ENCODE peak calls at places on chromosomes 6 and 20, in five cellular contexts. One of them, this sample, is unnamed.

GRCh38 chr6:113690255-113690956 is 166.7 kb upstream of the MARCKS start:
- DNase-seq in NCI-H1092: no peak
- DNase-seq in left lobe of liver: no peak
- DNase-seq in stimulated activated CD4-positive, alpha-beta T cell treated with anti-CD3 and anti-CD28 coated beads, Interleukin-4, amount 100 ng/mL, for 48 hours: no peak
- DNase-seq in Daoy: peak
- DNase-seq in this sample: peak

GRCh38 chr6:34593741-34594140 is 37.6 kb upstream of the SPDEF start:
- DNase-seq in NCI-H1092: no peak
- DNase-seq in left lobe of liver: no peak
- DNase-seq in stimulated activated CD4-positive, alpha-beta T cell treated with anti-CD3 and anti-CD28 coated beads, Interleukin-4, amount 100 ng/mL, for 48 hours: no peak
- DNase-seq in Daoy: no peak
- DNase-seq in this sample: no peak

GRCh38 chr6:83071023-83071422 is 3.6 kb downstream of the DOP1A start:
- DNase-seq in stimulated activated CD4-positive, alpha-beta T cell treated with anti-CD3 and anti-CD28 coated beads, Interleukin-4, amount 100 ng/mL, for 48 hours: no peak
- DNase-seq in left lobe of liver: no peak
- DNase-seq in Daoy: no peak
- DNase-seq in NCI-H1092: no peak
- DNase-seq in this sample: peak

GRCh38 chr6:168948990-168949531 is 304.6 kb downstream of the THBS2 start:
- DNase-seq in Daoy: no peak
- DNase-seq in stimulated activated CD4-positive, alpha-beta T cell treated with anti-CD3 and anti-CD28 coated beads, Interleukin-4, amount 100 ng/mL, for 48 hours: no peak
- DNase-seq in left lobe of liver: no peak
- DNase-seq in NCI-H1092: no peak
- DNase-seq in this sample: no peak

GRCh38 chr20:56986931-56987720 is 279.3 kb downstream of the BMP7 start:
- DNase-seq in left lobe of liver: no peak
- DNase-seq in Daoy: peak
- DNase-seq in stimulated activated CD4-positive, alpha-beta T cell treated with anti-CD3 and anti-CD28 coated beads, Interleukin-4, amount 100 ng/mL, for 48 hours: no peak
- DNase-seq in NCI-H1092: no peak
- DNase-seq in this sample: peak

GRCh38 chr6:104705916-104706442 is 153.7 kb downstream of the HACE1 start:
- DNase-seq in left lobe of liver: no peak
- DNase-seq in stimulated activated CD4-positive, alpha-beta T cell treated with anti-CD3 and anti-CD28 coated beads, Interleukin-4, amount 100 ng/mL, for 48 hours: no peak
- DNase-seq in Daoy: no peak
- DNase-seq in NCI-H1092: no peak
- DNase-seq in this sample: no peak

GRCh38 chr20:57062696-57063270 is 203.7 kb downstream of the BMP7 start:
- DNase-seq in Daoy: no peak
- DNase-seq in left lobe of liver: no peak
- DNase-seq in stimulated activated CD4-positive, alpha-beta T cell treated with anti-CD3 and anti-CD28 coated beads, Interleukin-4, amount 100 ng/mL, for 48 hours: no peak
- DNase-seq in NCI-H1092: no peak
- DNase-seq in this sample: no peak

GRCh38 chr6:16722616-16723015 is 38.6 kb downstream of the ATXN1 start:
- DNase-seq in stimulated activated CD4-positive, alpha-beta T cell treated with anti-CD3 and anti-CD28 coated beads, Interleukin-4, amount 100 ng/mL, for 48 hours: no peak
- DNase-seq in Daoy: peak
- DNase-seq in left lobe of liver: no peak
- DNase-seq in NCI-H1092: no peak
- DNase-seq in this sample: no peak

GRCh38 chr6:27161946-27162603 is 85.4 kb upstream of the PRSS16 start:
- DNase-seq in NCI-H1092: peak
- DNase-seq in stimulated activated CD4-positive, alpha-beta T cell treated with anti-CD3 and anti-CD28 coated beads, Interleukin-4, amount 100 ng/mL, for 48 hours: no peak
- DNase-seq in left lobe of liver: no peak
- DNase-seq in Daoy: peak
- DNase-seq in this sample: peak

GRCh38 chr6:139429559-139430150 is 55.2 kb upstream of the CITED2 start:
- DNase-seq in NCI-H1092: no peak
- DNase-seq in left lobe of liver: no peak
- DNase-seq in Daoy: no peak
- DNase-seq in stimulated activated CD4-positive, alpha-beta T cell treated with anti-CD3 and anti-CD28 coated beads, Interleukin-4, amount 100 ng/mL, for 48 hours: no peak
- DNase-seq in this sample: no peak

GRCh38 chr6:51386347-51386836 is 567.7 kb downstream of the TFAP2B start:
- DNase-seq in Daoy: no peak
- DNase-seq in stimulated activated CD4-positive, alpha-beta T cell treated with anti-CD3 and anti-CD28 coated beads, Interleukin-4, amount 100 ng/mL, for 48 hours: no peak
- DNase-seq in left lobe of liver: no peak
- DNase-seq in NCI-H1092: no peak
- DNase-seq in this sample: no peak

GRCh38 chr6:101396552-101397173 is 3.2 kb downstream of the GRIK2 start:
- DNase-seq in stimulated activated CD4-positive, alpha-beta T cell treated with anti-CD3 and anti-CD28 coated beads, Interleukin-4, amount 100 ng/mL, for 48 hours: peak
- DNase-seq in NCI-H1092: no peak
- DNase-seq in Daoy: peak
- DNase-seq in left lobe of liver: peak
- DNase-seq in this sample: peak

GRCh38 chr20:61436268-61436667 is 184.2 kb downstream of the CDH4 start:
- DNase-seq in stimulated activated CD4-positive, alpha-beta T cell treated with anti-CD3 and anti-CD28 coated beads, Interleukin-4, amount 100 ng/mL, for 48 hours: no peak
- DNase-seq in left lobe of liver: no peak
- DNase-seq in NCI-H1092: no peak
- DNase-seq in Daoy: peak
- DNase-seq in this sample: peak

GRCh38 chr6:33018904-33019303 is 9.5 kb upstream of the HLA-DOA start:
- DNase-seq in Daoy: peak
- DNase-seq in NCI-H1092: no peak
- DNase-seq in stimulated activated CD4-positive, alpha-beta T cell treated with anti-CD3 and anti-CD28 coated beads, Interleukin-4, amount 100 ng/mL, for 48 hours: no peak
- DNase-seq in left lobe of liver: peak
- DNase-seq in this sample: peak

GRCh38 chr20:8860011-8860495 is 208.8 kb upstream of the PLCB4 start:
- DNase-seq in Daoy: peak
- DNase-seq in left lobe of liver: no peak
- DNase-seq in stimulated activated CD4-positive, alpha-beta T cell treated with anti-CD3 and anti-CD28 coated beads, Interleukin-4, amount 100 ng/mL, for 48 hours: no peak
- DNase-seq in NCI-H1092: no peak
- DNase-seq in this sample: peak

GRCh38 chr6:108492131-108492766 is 68.5 kb upstream of the FOXO3 start:
- DNase-seq in stimulated activated CD4-positive, alpha-beta T cell treated with anti-CD3 and anti-CD28 coated beads, Interleukin-4, amount 100 ng/mL, for 48 hours: no peak
- DNase-seq in NCI-H1092: no peak
- DNase-seq in Daoy: peak
- DNase-seq in left lobe of liver: no peak
- DNase-seq in this sample: peak

GRCh38 chr20:61328906-61329558 is 77.0 kb downstream of the CDH4 start:
- DNase-seq in stimulated activated CD4-positive, alpha-beta T cell treated with anti-CD3 and anti-CD28 coated beads, Interleukin-4, amount 100 ng/mL, for 48 hours: no peak
- DNase-seq in NCI-H1092: no peak
- DNase-seq in left lobe of liver: peak
- DNase-seq in Daoy: no peak
- DNase-seq in this sample: no peak

GRCh38 chr6:77430506-77430905 is 32.8 kb downstream of the HTR1B start:
- DNase-seq in NCI-H1092: no peak
- DNase-seq in Daoy: no peak
- DNase-seq in stimulated activated CD4-positive, alpha-beta T cell treated with anti-CD3 and anti-CD28 coated beads, Interleukin-4, amount 100 ng/mL, for 48 hours: no peak
- DNase-seq in left lobe of liver: no peak
- DNase-seq in this sample: no peak

GRCh38 chr20:48447456-48447855 is 380.3 kb downstream of the PREX1 start:
- DNase-seq in stimulated activated CD4-positive, alpha-beta T cell treated with anti-CD3 and anti-CD28 coated beads, Interleukin-4, amount 100 ng/mL, for 48 hours: no peak
- DNase-seq in left lobe of liver: no peak
- DNase-seq in Daoy: no peak
- DNase-seq in NCI-H1092: no peak
- DNase-seq in this sample: no peak

GRCh38 chr6:47335456-47335855 is 25.8 kb upstream of the TNFRSF21 start:
- DNase-seq in Daoy: no peak
- DNase-seq in NCI-H1092: no peak
- DNase-seq in left lobe of liver: no peak
- DNase-seq in stimulated activated CD4-positive, alpha-beta T cell treated with anti-CD3 and anti-CD28 coated beads, Interleukin-4, amount 100 ng/mL, for 48 hours: no peak
- DNase-seq in this sample: no peak

This sample was measured in HT1080.